ENCODE peak calls at places on chromosomes 11 and 22, in eight cellular contexts. J is heart right ventricle; R is MCF 10A; W is KG1; Z is fibroblast of mammary gland; S is CD4-positive, alpha-beta memory T cell; F is EH; N is SJSA1. T is an unnamed sample.

GRCh38 chr11:120651836-120652235 is 140.3 kb downstream of the GRIK4 start:
- DNase-seq in J (no peak), R (no peak), W (no peak), Z (no peak), S (no peak), F (no peak), N (no peak), T (no peak)

GRCh38 chr11:81237139-81237538 is 1496.5 kb downstream of the FAM181B start:
- DNase-seq in J (no peak), R (peak), W (peak), Z (peak), S (no peak), F (no peak), N (no peak), T (no peak)

GRCh38 chr11:9731256-9731655 is 67.4 kb downstream of the SWAP70 start:
- DNase-seq in J (no peak), R (no peak), W (no peak), Z (no peak), S (no peak), F (no peak), N (no peak), T (no peak)

GRCh38 chr22:17896552-17896951 is 122.3 kb upstream of the BID start:
- DNase-seq in J (peak), R (no peak), W (no peak), Z (no peak), S (no peak), F (no peak), N (no peak), T (no peak)

GRCh38 chr22:19578180-19579004 is 54.2 kb upstream of the CLDN5 start:
- DNase-seq in J (no peak), R (no peak), W (no peak), Z (no peak), S (no peak), F (no peak), N (no peak), T (no peak)

GRCh38 chr11:119195680-119196079 is 10.4 kb downstream of the NHERF4 start:
- DNase-seq in J (no peak), R (peak), W (no peak), Z (peak), S (no peak), F (peak), N (peak), T (no peak)

GRCh38 chr11:129434641-129435498 is 59.2 kb downstream of the BARX2 start:
- DNase-seq in J (no peak), R (no peak), W (no peak), Z (no peak), S (no peak), F (no peak), N (no peak), T (no peak)

GRCh38 chr11:78313181-78313788 is 104.3 kb downstream of the GAB2 start:
- DNase-seq in J (no peak), R (peak), W (no peak), Z (peak), S (no peak), F (peak), N (no peak), T (no peak)

GRCh38 chr11:125941606-125942275 is 4.1 kb upstream of the VSIG10L2 start:
- DNase-seq in J (peak), R (peak), W (no peak), Z (peak), S (peak), F (peak), N (no peak), T (peak)

GRCh38 chr11:1226981-1227550 is 4.2 kb downstream of the MUC5B start:
- DNase-seq in J (peak), R (no peak), W (no peak), Z (no peak), S (no peak), F (no peak), N (no peak), T (no peak)

GRCh38 chr11:64238999-64239398 is 1.9 kb upstream of the FKBP2 start:
- DNase-seq in J (no peak), R (no peak), W (no peak), Z (no peak), S (no peak), F (no peak), N (no peak), T (no peak)

GRCh38 chr22:22884010-22884887 is 3.4 kb upstream of the IGLL5 start:
- DNase-seq in J (no peak), R (peak), W (peak), Z (peak), S (peak), F (peak), N (peak), T (peak)

GRCh38 chr11:63813563-63814382 is 517 bp downstream of the SPINDOC start:
- DNase-seq in J (peak), R (peak), W (peak), Z (peak), S (peak), F (peak), N (peak), T (peak)

GRCh38 chr22:21837184-21837979 is 30.1 kb downstream of the MAPK1 start:
- DNase-seq in J (no peak), R (peak), W (no peak), Z (peak), S (no peak), F (peak), N (peak), T (no peak)